ENCODE peak calls at places on chromosomes 6 and 20, in five cellular contexts. One of them, this sample, is unnamed. For H3K27me3, the result is how much of the 10 kb centered on the place peaks cover.

GRCh38 chr6:12958052-12958706 is 241.6 kb downstream of the PHACTR1 start:
- DNase-seq in CD4-positive, CD25-positive, alpha-beta regulatory T cell: no peak
- DNase-seq in transverse colon: no peak
- DNase-seq in psoas muscle: no peak
- DNase-seq in PC-3: no peak
- DNase-seq in this sample: peak

GRCh38 chr20:58665606-58666005 is 14.5 kb downstream of the STX16 start:
- DNase-seq in CD4-positive, CD25-positive, alpha-beta regulatory T cell: no peak
- DNase-seq in transverse colon: no peak
- DNase-seq in psoas muscle: peak
- DNase-seq in PC-3: no peak
- DNase-seq in this sample: no peak

GRCh38 chr6:151702851-151703629 is 104.4 kb upstream of the ESR1 start:
- DNase-seq in CD4-positive, CD25-positive, alpha-beta regulatory T cell: peak
- DNase-seq in transverse colon: no peak
- DNase-seq in psoas muscle: no peak
- DNase-seq in PC-3: peak
- DNase-seq in this sample: no peak

GRCh38 chr6:79384845-79385244 is 150.4 kb upstream of the HMGN3 start:
- DNase-seq in CD4-positive, CD25-positive, alpha-beta regulatory T cell: no peak
- DNase-seq in transverse colon: no peak
- DNase-seq in psoas muscle: no peak
- DNase-seq in PC-3: peak
- DNase-seq in this sample: peak

GRCh38 chr6:5832621-5833107 is 174.1 kb downstream of the NRN1 start:
- DNase-seq in CD4-positive, CD25-positive, alpha-beta regulatory T cell: peak
- DNase-seq in transverse colon: no peak
- DNase-seq in psoas muscle: no peak
- DNase-seq in PC-3: no peak
- DNase-seq in this sample: no peak

GRCh38 chr6:169843991-169844390 is 92.6 kb downstream of the ERMARD start:
- DNase-seq in CD4-positive, CD25-positive, alpha-beta regulatory T cell: no peak
- DNase-seq in transverse colon: no peak
- DNase-seq in psoas muscle: no peak
- DNase-seq in PC-3: no peak
- DNase-seq in this sample: no peak

GRCh38 chr6:169669147-169669546 is 32.7 kb downstream of the WDR27 start:
- DNase-seq in CD4-positive, CD25-positive, alpha-beta regulatory T cell: no peak
- DNase-seq in transverse colon: no peak
- DNase-seq in psoas muscle: no peak
- DNase-seq in PC-3: no peak
- DNase-seq in this sample: no peak

GRCh38 chr20:37261714-37262113 is at the start of gene GHRH:
- DNase-seq in CD4-positive, CD25-positive, alpha-beta regulatory T cell: no peak
- DNase-seq in transverse colon: no peak
- DNase-seq in psoas muscle: no peak
- DNase-seq in PC-3: no peak
- DNase-seq in this sample: no peak

GRCh38 chr20:22430154-22430745 is 154.1 kb downstream of the FOXA2 start:
- DNase-seq in CD4-positive, CD25-positive, alpha-beta regulatory T cell: no peak
- DNase-seq in transverse colon: no peak
- DNase-seq in psoas muscle: no peak
- DNase-seq in PC-3: peak
- DNase-seq in this sample: no peak

GRCh38 chr6:147103641-147104040 is 100.6 kb upstream of the STXBP5 start:
- DNase-seq in CD4-positive, CD25-positive, alpha-beta regulatory T cell: no peak
- DNase-seq in transverse colon: no peak
- DNase-seq in psoas muscle: no peak
- DNase-seq in PC-3: no peak
- DNase-seq in this sample: no peak

GRCh38 chr6:165574770-165575549 is 88.1 kb downstream of the PDE10A start:
- DNase-seq in CD4-positive, CD25-positive, alpha-beta regulatory T cell: no peak
- DNase-seq in transverse colon: no peak
- DNase-seq in psoas muscle: no peak
- DNase-seq in PC-3: peak
- DNase-seq in this sample: peak

GRCh38 chr6:164014716-164015484 is 600.4 kb downstream of the QKI start:
- DNase-seq in CD4-positive, CD25-positive, alpha-beta regulatory T cell: no peak
- DNase-seq in transverse colon: no peak
- DNase-seq in psoas muscle: no peak
- DNase-seq in PC-3: no peak
- DNase-seq in this sample: no peak

GRCh38 chr6:112827793-112828192 is 480.7 kb downstream of the RFPL4B start:
- DNase-seq in CD4-positive, CD25-positive, alpha-beta regulatory T cell: no peak
- DNase-seq in transverse colon: peak
- DNase-seq in psoas muscle: peak
- DNase-seq in PC-3: no peak
- DNase-seq in this sample: no peak

GRCh38 chr20:52054123-52054522 is 137.5 kb downstream of the ZFP64 start:
- DNase-seq in CD4-positive, CD25-positive, alpha-beta regulatory T cell: peak
- DNase-seq in transverse colon: peak
- DNase-seq in psoas muscle: no peak
- DNase-seq in PC-3: no peak
- DNase-seq in this sample: no peak

GRCh38 chr6:30171677-30172471 is 8.5 kb downstream of the TRIM15 start:
- DNase-seq in CD4-positive, CD25-positive, alpha-beta regulatory T cell: no peak
- DNase-seq in transverse colon: no peak
- DNase-seq in psoas muscle: no peak
- DNase-seq in PC-3: no peak
- DNase-seq in this sample: peak

GRCh38 chr6:20790032-20790791 is 256.0 kb downstream of the CDKAL1 start:
- DNase-seq in CD4-positive, CD25-positive, alpha-beta regulatory T cell: no peak
- DNase-seq in transverse colon: no peak
- DNase-seq in psoas muscle: no peak
- DNase-seq in PC-3: no peak
- DNase-seq in this sample: no peak

GRCh38 chr20:48795732-48796131 is 32.1 kb downstream of the PREX1 start:
- DNase-seq in CD4-positive, CD25-positive, alpha-beta regulatory T cell: no peak
- DNase-seq in transverse colon: no peak
- DNase-seq in psoas muscle: no peak
- DNase-seq in PC-3: no peak
- DNase-seq in this sample: no peak

GRCh38 chr6:10402648-10403311 is 12.1 kb downstream of the TFAP2A start:
- DNase-seq in CD4-positive, CD25-positive, alpha-beta regulatory T cell: no peak
- DNase-seq in transverse colon: no peak
- DNase-seq in psoas muscle: no peak
- DNase-seq in PC-3: peak
- DNase-seq in this sample: no peak

GRCh38 chr6:3013486-3013885 is 13.8 kb downstream of the NQO2 start:
- DNase-seq in CD4-positive, CD25-positive, alpha-beta regulatory T cell: no peak
- DNase-seq in transverse colon: no peak
- DNase-seq in psoas muscle: peak
- DNase-seq in PC-3: peak
- DNase-seq in this sample: no peak

GRCh38 chr6:143248359-143248758 is 187.7 kb downstream of the AIG1 start:
- DNase-seq in CD4-positive, CD25-positive, alpha-beta regulatory T cell: no peak
- DNase-seq in transverse colon: no peak
- DNase-seq in psoas muscle: no peak
- DNase-seq in PC-3: no peak
- DNase-seq in this sample: no peak

GRCh38 chr20:52425253-52425652 is 233.7 kb upstream of the ZFP64 start:
- DNase-seq in CD4-positive, CD25-positive, alpha-beta regulatory T cell: no peak
- DNase-seq in transverse colon: no peak
- DNase-seq in psoas muscle: no peak
- DNase-seq in PC-3: no peak
- DNase-seq in this sample: peak

GRCh38 chr20:20130399-20130798 is 78.1 kb downstream of the CFAP61 start:
- DNase-seq in CD4-positive, CD25-positive, alpha-beta regulatory T cell: no peak
- DNase-seq in transverse colon: no peak
- DNase-seq in psoas muscle: no peak
- DNase-seq in PC-3: peak
- DNase-seq in this sample: no peak

GRCh38 chr6:22709804-22710203 is 140.4 kb downstream of the HDGFL1 start:
- DNase-seq in CD4-positive, CD25-positive, alpha-beta regulatory T cell: no peak
- DNase-seq in transverse colon: no peak
- DNase-seq in psoas muscle: no peak
- DNase-seq in PC-3: no peak
- DNase-seq in this sample: no peak

GRCh38 chr6:114024746-114025145 is 53.8 kb upstream of the HDAC2 start:
- DNase-seq in CD4-positive, CD25-positive, alpha-beta regulatory T cell: no peak
- DNase-seq in transverse colon: no peak
- DNase-seq in psoas muscle: no peak
- DNase-seq in PC-3: no peak
- DNase-seq in this sample: no peak

GRCh38 chr6:7617954-7618764 is 28.2 kb downstream of the SNRNP48 start:
- DNase-seq in CD4-positive, CD25-positive, alpha-beta regulatory T cell: peak
- DNase-seq in transverse colon: peak
- DNase-seq in psoas muscle: peak
- DNase-seq in PC-3: peak
- DNase-seq in this sample: peak

GRCh38 chr20:23296841-23297701 is 53.5 kb upstream of the NXT1 start:
- DNase-seq in CD4-positive, CD25-positive, alpha-beta regulatory T cell: no peak
- DNase-seq in transverse colon: no peak
- DNase-seq in psoas muscle: no peak
- DNase-seq in PC-3: no peak
- DNase-seq in this sample: no peak

GRCh38 chr20:62233684-62234083 is 4.6 kb upstream of the OSBPL2 start:
- DNase-seq in CD4-positive, CD25-positive, alpha-beta regulatory T cell: no peak
- DNase-seq in transverse colon: no peak
- DNase-seq in psoas muscle: no peak
- DNase-seq in PC-3: no peak
- DNase-seq in this sample: no peak

GRCh38 chr20:14525439-14525838 is 188.0 kb upstream of the FLRT3 start:
- DNase-seq in CD4-positive, CD25-positive, alpha-beta regulatory T cell: no peak
- DNase-seq in transverse colon: no peak
- DNase-seq in psoas muscle: no peak
- DNase-seq in PC-3: no peak
- DNase-seq in this sample: no peak

GRCh38 chr6:14711704-14712397 is 534.0 kb upstream of the JARID2 start:
- DNase-seq in CD4-positive, CD25-positive, alpha-beta regulatory T cell: no peak
- DNase-seq in transverse colon: no peak
- DNase-seq in psoas muscle: no peak
- DNase-seq in PC-3: no peak
- DNase-seq in this sample: no peak

GRCh38 chr20:35319206-35320197 is 27.3 kb upstream of the FAM83C start:
- DNase-seq in CD4-positive, CD25-positive, alpha-beta regulatory T cell: no peak
- DNase-seq in transverse colon: no peak
- DNase-seq in psoas muscle: no peak
- DNase-seq in PC-3: peak
- DNase-seq in this sample: no peak

GRCh38 chr6:122020588-122021271 is 378.7 kb upstream of the HSF2 start:
- DNase-seq in CD4-positive, CD25-positive, alpha-beta regulatory T cell: no peak
- DNase-seq in transverse colon: no peak
- DNase-seq in psoas muscle: no peak
- DNase-seq in PC-3: no peak
- DNase-seq in this sample: no peak

GRCh38 chr6:14373648-14374437 is 256.3 kb downstream of the CD83 start:
- DNase-seq in CD4-positive, CD25-positive, alpha-beta regulatory T cell: no peak
- DNase-seq in transverse colon: peak
- DNase-seq in psoas muscle: no peak
- DNase-seq in PC-3: peak
- DNase-seq in this sample: no peak

GRCh38 chr6:2971420-2972218 is at the start of gene SERPINB6:
- DNase-seq in CD4-positive, CD25-positive, alpha-beta regulatory T cell: peak
- DNase-seq in transverse colon: peak
- DNase-seq in psoas muscle: peak
- DNase-seq in PC-3: peak
- DNase-seq in this sample: peak

GRCh38 chr6:82917346-82918064 is 148.1 kb downstream of the UBE3D start:
- DNase-seq in CD4-positive, CD25-positive, alpha-beta regulatory T cell: no peak
- DNase-seq in transverse colon: no peak
- DNase-seq in psoas muscle: no peak
- DNase-seq in PC-3: peak
- DNase-seq in this sample: no peak

DNA sequence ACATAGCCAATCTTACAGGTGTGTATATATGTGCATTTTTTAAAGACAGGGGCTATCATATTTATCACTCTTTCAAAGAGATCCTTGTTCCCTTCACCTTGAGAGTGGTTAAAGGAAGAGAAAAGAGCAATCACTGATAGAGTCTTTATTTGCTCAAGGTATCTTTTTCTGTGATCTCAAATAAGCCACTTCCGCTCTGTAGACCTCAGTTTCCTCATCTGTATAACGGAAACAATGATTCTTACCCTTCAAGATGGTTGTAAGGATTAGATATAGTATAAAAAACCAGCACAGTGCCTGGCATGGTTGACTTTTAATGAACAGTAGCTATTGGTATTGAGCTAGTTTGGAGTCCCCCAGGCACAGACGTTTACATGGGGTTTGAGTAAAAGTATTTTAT is 10.1 kb upstream of the LRFN2 start:
- DNase-seq in CD4-positive, CD25-positive, alpha-beta regulatory T cell: no peak
- DNase-seq in transverse colon: no peak
- DNase-seq in psoas muscle: no peak
- DNase-seq in PC-3: no peak
- DNase-seq in this sample: no peak
- H3K27me3 ChIP-seq in CD4-positive, CD25-positive, alpha-beta regulatory T cell: under half
- H3K27me3 ChIP-seq in transverse colon: under half
- H3K27me3 ChIP-seq in psoas muscle: under half
- H3K27me3 ChIP-seq in PC-3: under half
- H3K27me3 ChIP-seq in this sample: under half

GRCh38 chr6:133208183-133208755 is 32.9 kb upstream of the EYA4 start:
- DNase-seq in CD4-positive, CD25-positive, alpha-beta regulatory T cell: no peak
- DNase-seq in transverse colon: no peak
- DNase-seq in psoas muscle: no peak
- DNase-seq in PC-3: no peak
- DNase-seq in this sample: peak
- H3K27ac ChIP-seq in CD4-positive, CD25-positive, alpha-beta regulatory T cell: no peak
- H3K27ac ChIP-seq in transverse colon: no peak
- H3K27ac ChIP-seq in psoas muscle: peak
- H3K27ac ChIP-seq in PC-3: no peak
- H3K27ac ChIP-seq in this sample: no peak

DNA sequence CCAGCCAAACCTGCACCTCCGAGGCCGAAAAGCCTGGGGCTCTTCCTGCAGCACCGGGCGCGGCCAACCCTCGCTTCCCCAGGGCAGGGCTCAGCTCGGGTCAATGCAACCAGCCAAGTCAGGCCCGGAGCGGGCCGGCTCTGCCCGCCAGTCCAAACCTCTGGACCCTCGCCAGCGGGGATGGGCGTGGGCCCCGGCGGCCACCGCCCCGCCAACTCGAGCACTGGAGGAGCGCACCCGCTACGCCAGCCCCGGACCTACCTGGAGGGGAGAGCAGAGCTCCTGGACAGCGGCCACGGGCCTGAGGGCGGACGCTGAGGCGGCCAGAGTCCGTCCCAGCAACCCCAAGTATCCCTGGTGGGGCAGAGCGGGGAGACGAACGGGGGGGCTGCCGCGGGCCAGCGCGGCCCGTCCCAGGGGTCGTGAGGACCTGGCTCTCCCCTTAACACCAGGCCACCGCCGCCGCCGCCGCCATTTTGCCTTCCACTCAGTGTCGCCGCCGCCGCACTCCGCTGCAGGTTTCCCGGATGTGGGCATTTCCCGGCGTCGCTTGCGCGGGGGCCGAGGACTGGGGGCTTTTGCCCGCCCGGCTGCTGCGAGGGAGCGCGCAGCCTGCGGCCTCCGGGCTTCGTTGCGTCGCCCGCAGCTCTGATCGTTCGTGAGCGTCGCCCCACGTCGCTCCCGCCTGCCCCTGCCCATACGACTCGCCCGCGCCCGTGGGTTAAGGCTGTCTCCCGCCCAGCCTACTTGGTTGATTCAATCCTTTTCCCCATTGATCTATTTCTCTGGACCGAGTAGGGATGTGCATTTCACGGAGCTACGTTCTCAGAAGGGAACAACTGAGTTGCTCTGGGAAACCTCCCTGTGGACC is at the start of gene LATS1:
- DNase-seq in CD4-positive, CD25-positive, alpha-beta regulatory T cell: peak
- DNase-seq in transverse colon: peak
- DNase-seq in psoas muscle: peak
- DNase-seq in PC-3: peak
- DNase-seq in this sample: peak
- H3K4me3 ChIP-seq in CD4-positive, CD25-positive, alpha-beta regulatory T cell: peak
- H3K4me3 ChIP-seq in transverse colon: peak
- H3K4me3 ChIP-seq in psoas muscle: peak
- H3K4me3 ChIP-seq in PC-3: peak
- H3K4me3 ChIP-seq in this sample: peak

GRCh38 chr20:63397155-63397843 is 36.1 kb upstream of the CHRNA4 start:
- DNase-seq in CD4-positive, CD25-positive, alpha-beta regulatory T cell: no peak
- DNase-seq in transverse colon: no peak
- DNase-seq in psoas muscle: no peak
- DNase-seq in PC-3: no peak
- DNase-seq in this sample: no peak
- H3K27me3 ChIP-seq in CD4-positive, CD25-positive, alpha-beta regulatory T cell: under half
- H3K27me3 ChIP-seq in transverse colon: under half
- H3K27me3 ChIP-seq in psoas muscle: under half
- H3K27me3 ChIP-seq in PC-3: half or more
- H3K27me3 ChIP-seq in this sample: under half